ENCODE peak calls at places on chromosome 16, in five cellular contexts. Y is dorsolateral prefrontal cortex; B is effector CD4-positive, alpha-beta T cell; Z is smooth muscle cell of the brain vasculature; E is ovary. P is an unnamed sample.

GRCh38 chr16:660459-661183 is 7.3 kb upstream of the RHOT2 start:
- DNase-seq in E (peak), Z (no peak), B (peak), Y (peak), P (peak)

GRCh38 chr16:57590654-57591085 is 37.8 kb upstream of the ADGRG1 start:
- DNase-seq in Y (no peak), E (no peak), Z (no peak), B (no peak), P (no peak)

GRCh38 chr16:9012848-9013507 is 49.3 kb upstream of the USP7 start:
- DNase-seq in Y (no peak), E (no peak), Z (no peak), B (no peak), P (no peak)

GRCh38 chr16:54194008-54194731 is 92.4 kb downstream of the IRX3 start:
- DNase-seq in E (peak), B (no peak), Z (peak), Y (no peak), P (peak)

GRCh38 chr16:203246-203645 is 23.0 kb downstream of the HBQ1 start:
- DNase-seq in Z (no peak), E (no peak), B (no peak), Y (no peak), P (no peak)

GRCh38 chr16:58836427-58836826 is 102.3 kb upstream of the GOT2 start:
- DNase-seq in Y (no peak), B (no peak), Z (no peak), E (no peak), P (no peak)

GRCh38 chr16:50473375-50473945 is 74.7 kb upstream of the NKD1 start:
- DNase-seq in Y (no peak), Z (no peak), B (no peak), E (no peak), P (no peak)

GRCh38 chr16:4938683-4939030 is 1.7 kb upstream of the PPL start:
- DNase-seq in E (no peak), Y (no peak), B (no peak), Z (no peak), P (no peak)

GRCh38 chr16:89565256-89565505 is 4.7 kb downstream of the RPL13 start:
- DNase-seq in Y (no peak), E (no peak), Z (no peak), B (no peak), P (no peak)

GRCh38 chr16:76634847-76635697 is 357.9 kb downstream of the CNTNAP4 start:
- DNase-seq in Y (no peak), B (no peak), Z (no peak), E (no peak), P (no peak)

GRCh38 chr16:85460983-85461813 is 151.9 kb upstream of the GSE1 start:
- DNase-seq in Y (no peak), B (no peak), E (peak), Z (no peak), P (no peak)